ENCODE peak calls at places on chromosomes 16 and 17, in six cellular contexts. One of them, this sample, is unnamed.

GRCh38 chr16:85607331-85607765 is 5.8 kb upstream of the GSE1 start:
- DNase-seq in adrenal gland: no peak
- DNase-seq in HCT116: no peak
- DNase-seq in endodermal cell: peak; percentile 93
- DNase-seq in naive thymus-derived CD4-positive, alpha-beta T cell: no peak
- DNase-seq in Panc1: no peak
- DNase-seq in this sample: no peak

GRCh38 chr17:8830141-8830540 is 31.0 kb upstream of the MFSD6L start:
- DNase-seq in Panc1: no peak
- DNase-seq in adrenal gland: no peak
- DNase-seq in endodermal cell: peak; percentile 45
- DNase-seq in HCT116: no peak
- DNase-seq in naive thymus-derived CD4-positive, alpha-beta T cell: no peak
- DNase-seq in this sample: no peak

GRCh38 chr17:8954339-8954738 is 11.2 kb downstream of the PIK3R5 start:
- DNase-seq in endodermal cell: peak; percentile 88
- DNase-seq in HCT116: no peak
- DNase-seq in Panc1: no peak
- DNase-seq in adrenal gland: peak; percentile 57
- DNase-seq in naive thymus-derived CD4-positive, alpha-beta T cell: peak; percentile 57
- DNase-seq in this sample: peak; percentile 69

GRCh38 chr17:75350029-75350428 is 55.4 kb downstream of the GRB2 start:
- DNase-seq in adrenal gland: no peak
- DNase-seq in HCT116: no peak
- DNase-seq in naive thymus-derived CD4-positive, alpha-beta T cell: no peak
- DNase-seq in Panc1: no peak
- DNase-seq in endodermal cell: no peak
- DNase-seq in this sample: no peak

GRCh38 chr17:72192409-72193192 is 71.8 kb downstream of the SOX9 start:
- DNase-seq in endodermal cell: peak; percentile 44
- DNase-seq in Panc1: no peak
- DNase-seq in naive thymus-derived CD4-positive, alpha-beta T cell: no peak
- DNase-seq in HCT116: no peak
- DNase-seq in adrenal gland: peak; percentile 21
- DNase-seq in this sample: no peak

GRCh38 chr16:20866161-20866772 is 33.9 kb downstream of the DCUN1D3 start:
- DNase-seq in endodermal cell: peak; percentile 60
- DNase-seq in adrenal gland: peak; percentile 92
- DNase-seq in Panc1: no peak
- DNase-seq in HCT116: peak; percentile 78
- DNase-seq in naive thymus-derived CD4-positive, alpha-beta T cell: no peak
- DNase-seq in this sample: no peak

GRCh38 chr17:56678249-56679144 is 85.0 kb downstream of the NOG start:
- DNase-seq in adrenal gland: no peak
- DNase-seq in Panc1: no peak
- DNase-seq in endodermal cell: peak; percentile 76
- DNase-seq in HCT116: no peak
- DNase-seq in naive thymus-derived CD4-positive, alpha-beta T cell: no peak
- DNase-seq in this sample: no peak

GRCh38 chr16:17930280-17930679 is 406.3 kb downstream of the NPIPA8 start:
- DNase-seq in Panc1: no peak
- DNase-seq in adrenal gland: no peak
- DNase-seq in naive thymus-derived CD4-positive, alpha-beta T cell: no peak
- DNase-seq in endodermal cell: peak; percentile 48
- DNase-seq in HCT116: no peak
- DNase-seq in this sample: no peak

GRCh38 chr16:47578573-47578972 is 117.4 kb downstream of the PHKB start:
- DNase-seq in naive thymus-derived CD4-positive, alpha-beta T cell: no peak
- DNase-seq in HCT116: no peak
- DNase-seq in Panc1: no peak
- DNase-seq in endodermal cell: no peak
- DNase-seq in adrenal gland: no peak
- DNase-seq in this sample: no peak

GRCh38 chr16:55955845-55956244 is 80.7 kb upstream of the CES5A start:
- DNase-seq in naive thymus-derived CD4-positive, alpha-beta T cell: no peak
- DNase-seq in HCT116: no peak
- DNase-seq in adrenal gland: peak; percentile 52
- DNase-seq in Panc1: no peak
- DNase-seq in endodermal cell: no peak
- DNase-seq in this sample: no peak

GRCh38 chr16:9042943-9043680 is 48.3 kb upstream of the HAPSTR1 start:
- DNase-seq in endodermal cell: no peak
- DNase-seq in naive thymus-derived CD4-positive, alpha-beta T cell: no peak
- DNase-seq in HCT116: no peak
- DNase-seq in Panc1: no peak
- DNase-seq in adrenal gland: no peak
- DNase-seq in this sample: no peak

DNA sequence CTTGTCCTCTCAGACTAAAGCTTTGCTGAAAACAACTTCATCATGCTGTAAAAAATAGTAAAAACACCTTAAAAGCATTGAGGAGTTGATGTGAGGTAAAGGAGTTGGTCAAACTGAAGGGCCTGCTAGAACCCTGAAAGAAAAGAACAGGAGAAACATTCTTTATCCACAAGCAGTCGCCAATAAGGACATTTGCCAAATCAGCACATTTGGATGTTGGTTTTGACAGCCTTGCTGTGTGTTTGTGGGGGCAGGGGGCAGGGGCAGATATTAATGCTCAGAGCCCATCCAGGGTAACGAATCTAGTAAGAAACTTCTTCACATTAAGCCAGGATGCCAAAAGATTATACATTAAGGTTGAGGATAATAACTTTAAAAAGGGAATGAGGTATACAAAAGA is 399.9 kb upstream of the ZFHX3 start:
- DNase-seq in HCT116: no peak
- DNase-seq in adrenal gland: no peak
- DNase-seq in Panc1: no peak
- DNase-seq in endodermal cell: no peak
- DNase-seq in naive thymus-derived CD4-positive, alpha-beta T cell: no peak
- DNase-seq in this sample: no peak
- H3K9me3 ChIP-seq in HCT116: no peaks in the 10 kb centered on the region
- H3K9me3 ChIP-seq in adrenal gland: no peaks in the 10 kb centered on the region
- H3K9me3 ChIP-seq in Panc1: no peaks in the 10 kb centered on the region
- H3K9me3 ChIP-seq in endodermal cell: peaks cover 18% of the 10 kb centered on the region
- H3K9me3 ChIP-seq in naive thymus-derived CD4-positive, alpha-beta T cell: no peaks in the 10 kb centered on the region
- H3K9me3 ChIP-seq in this sample: no peaks in the 10 kb centered on the region

GRCh38 chr16:60142991-60143705 is 1409.0 kb upstream of the GOT2 start:
- DNase-seq in naive thymus-derived CD4-positive, alpha-beta T cell: no peak
- DNase-seq in endodermal cell: no peak
- DNase-seq in HCT116: no peak
- DNase-seq in adrenal gland: no peak
- DNase-seq in Panc1: no peak
- DNase-seq in this sample: no peak

DNA sequence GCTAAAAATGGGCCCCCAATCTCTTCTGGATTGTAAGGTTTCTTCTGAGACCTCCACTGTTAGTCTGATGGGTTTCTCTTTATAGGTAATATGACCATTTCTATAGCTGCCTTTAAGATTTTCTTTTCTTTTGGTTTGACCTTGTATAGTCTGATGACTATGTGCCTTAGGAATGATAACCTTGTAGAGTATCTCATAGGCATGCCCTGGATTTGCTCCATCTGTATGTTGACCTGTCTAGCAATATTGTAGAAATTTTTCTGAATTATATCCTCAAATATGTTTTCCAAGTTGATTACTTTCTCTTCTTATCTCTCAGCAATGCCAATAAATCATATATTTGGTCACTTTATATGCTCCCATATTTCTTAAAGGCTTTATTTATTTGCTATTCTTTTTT is 1403.8 kb upstream of the GOT2 start:
- DNase-seq in naive thymus-derived CD4-positive, alpha-beta T cell: no peak
- DNase-seq in endodermal cell: no peak
- DNase-seq in Panc1: no peak
- DNase-seq in adrenal gland: no peak
- DNase-seq in HCT116: no peak
- DNase-seq in this sample: no peak
- H3K9me3 ChIP-seq in naive thymus-derived CD4-positive, alpha-beta T cell: no peaks in the 10 kb centered on the region
- H3K9me3 ChIP-seq in endodermal cell: peaks cover 14% of the 10 kb centered on the region
- H3K9me3 ChIP-seq in Panc1: no peaks in the 10 kb centered on the region
- H3K9me3 ChIP-seq in adrenal gland: no peaks in the 10 kb centered on the region
- H3K9me3 ChIP-seq in HCT116: peaks cover 15% of the 10 kb centered on the region
- H3K9me3 ChIP-seq in this sample: peaks cover 5% of the 10 kb centered on the region

GRCh38 chr16:35142147-35142808 is 1682.9 kb downstream of the TP53TG3F start:
- DNase-seq in HCT116: no peak
- DNase-seq in adrenal gland: no peak
- DNase-seq in Panc1: no peak
- DNase-seq in naive thymus-derived CD4-positive, alpha-beta T cell: no peak
- DNase-seq in endodermal cell: no peak
- DNase-seq in this sample: no peak
- H3K9me3 ChIP-seq in HCT116: peaks cover 18% of the 10 kb centered on the region
- H3K9me3 ChIP-seq in adrenal gland: no peaks in the 10 kb centered on the region
- H3K9me3 ChIP-seq in Panc1: no peaks in the 10 kb centered on the region
- H3K9me3 ChIP-seq in naive thymus-derived CD4-positive, alpha-beta T cell: no peaks in the 10 kb centered on the region
- H3K9me3 ChIP-seq in endodermal cell: peaks cover 59% of the 10 kb centered on the region
- H3K9me3 ChIP-seq in this sample: no peaks in the 10 kb centered on the region

GRCh38 chr16:35325936-35326335 is 1866.5 kb downstream of the TP53TG3F start:
- DNase-seq in endodermal cell: no peak
- DNase-seq in adrenal gland: no peak
- DNase-seq in naive thymus-derived CD4-positive, alpha-beta T cell: no peak
- DNase-seq in Panc1: no peak
- DNase-seq in HCT116: no peak
- DNase-seq in this sample: no peak
- H3K9me3 ChIP-seq in endodermal cell: peaks cover 76% of the 10 kb centered on the region
- H3K9me3 ChIP-seq in adrenal gland: no peaks in the 10 kb centered on the region
- H3K9me3 ChIP-seq in naive thymus-derived CD4-positive, alpha-beta T cell: no peaks in the 10 kb centered on the region
- H3K9me3 ChIP-seq in Panc1: no peaks in the 10 kb centered on the region
- H3K9me3 ChIP-seq in HCT116: peaks cover 28% of the 10 kb centered on the region
- H3K9me3 ChIP-seq in this sample: no peaks in the 10 kb centered on the region

GRCh38 chr17:82949361-82949760 is 109.5 kb upstream of the ZNF750 start:
- DNase-seq in HCT116: no peak
- DNase-seq in naive thymus-derived CD4-positive, alpha-beta T cell: no peak
- DNase-seq in endodermal cell: no peak
- DNase-seq in Panc1: no peak
- DNase-seq in adrenal gland: no peak
- DNase-seq in this sample: no peak
- H3K9me3 ChIP-seq in HCT116: peaks cover 20% of the 10 kb centered on the region
- H3K9me3 ChIP-seq in naive thymus-derived CD4-positive, alpha-beta T cell: no peaks in the 10 kb centered on the region
- H3K9me3 ChIP-seq in endodermal cell: peaks cover 95% of the 10 kb centered on the region
- H3K9me3 ChIP-seq in Panc1: peaks cover 19% of the 10 kb centered on the region
- H3K9me3 ChIP-seq in adrenal gland: no peaks in the 10 kb centered on the region
- H3K9me3 ChIP-seq in this sample: peaks cover 6% of the 10 kb centered on the region

DNA sequence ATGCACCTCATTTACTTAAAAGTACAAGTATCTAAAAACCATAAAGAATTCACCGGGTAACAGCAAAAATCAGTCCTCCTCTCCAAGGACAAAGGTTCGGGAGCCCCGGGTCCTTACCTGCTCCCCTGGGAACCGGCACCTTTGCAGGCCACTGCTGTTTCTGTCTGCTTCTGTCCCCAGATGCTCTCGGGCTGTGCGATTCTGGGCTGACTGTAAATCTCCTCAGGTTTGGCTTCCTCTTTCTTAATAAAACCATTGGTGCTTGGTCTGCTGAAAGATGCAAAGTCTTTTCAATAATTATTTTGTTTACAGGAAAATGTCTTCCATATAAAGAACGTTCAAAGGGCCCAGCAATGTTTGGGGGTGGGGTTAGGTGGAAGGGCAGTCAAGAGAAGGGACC is 63.9 kb downstream of the MARCHF10 start:
- DNase-seq in adrenal gland: no peak
- DNase-seq in Panc1: no peak
- DNase-seq in HCT116: no peak
- DNase-seq in endodermal cell: no peak
- DNase-seq in naive thymus-derived CD4-positive, alpha-beta T cell: no peak
- DNase-seq in this sample: no peak
- H3K9me3 ChIP-seq in adrenal gland: no peaks in the 10 kb centered on the region
- H3K9me3 ChIP-seq in Panc1: no peaks in the 10 kb centered on the region
- H3K9me3 ChIP-seq in HCT116: no peaks in the 10 kb centered on the region
- H3K9me3 ChIP-seq in endodermal cell: no peaks in the 10 kb centered on the region
- H3K9me3 ChIP-seq in naive thymus-derived CD4-positive, alpha-beta T cell: no peaks in the 10 kb centered on the region
- H3K9me3 ChIP-seq in this sample: no peaks in the 10 kb centered on the region

GRCh38 chr16:35598696-35599332 is 2139.4 kb downstream of the TP53TG3F start:
- DNase-seq in Panc1: no peak
- DNase-seq in endodermal cell: no peak
- DNase-seq in naive thymus-derived CD4-positive, alpha-beta T cell: no peak
- DNase-seq in HCT116: peak; percentile 57
- DNase-seq in adrenal gland: no peak
- DNase-seq in this sample: no peak

GRCh38 chr16:35599429-35600165 is 2140.2 kb downstream of the TP53TG3F start:
- DNase-seq in endodermal cell: no peak
- DNase-seq in Panc1: no peak
- DNase-seq in HCT116: no peak
- DNase-seq in adrenal gland: no peak
- DNase-seq in naive thymus-derived CD4-positive, alpha-beta T cell: no peak
- DNase-seq in this sample: no peak

GRCh38 chr16:35605921-35606320 is 2146.5 kb downstream of the TP53TG3F start:
- DNase-seq in endodermal cell: no peak
- DNase-seq in HCT116: no peak
- DNase-seq in naive thymus-derived CD4-positive, alpha-beta T cell: no peak
- DNase-seq in Panc1: no peak
- DNase-seq in adrenal gland: no peak
- DNase-seq in this sample: no peak

GRCh38 chr16:35596467-35596866 is 2137.1 kb downstream of the TP53TG3F start:
- DNase-seq in Panc1: no peak
- DNase-seq in endodermal cell: no peak
- DNase-seq in adrenal gland: no peak
- DNase-seq in HCT116: no peak
- DNase-seq in naive thymus-derived CD4-positive, alpha-beta T cell: no peak
- DNase-seq in this sample: no peak

DNA sequence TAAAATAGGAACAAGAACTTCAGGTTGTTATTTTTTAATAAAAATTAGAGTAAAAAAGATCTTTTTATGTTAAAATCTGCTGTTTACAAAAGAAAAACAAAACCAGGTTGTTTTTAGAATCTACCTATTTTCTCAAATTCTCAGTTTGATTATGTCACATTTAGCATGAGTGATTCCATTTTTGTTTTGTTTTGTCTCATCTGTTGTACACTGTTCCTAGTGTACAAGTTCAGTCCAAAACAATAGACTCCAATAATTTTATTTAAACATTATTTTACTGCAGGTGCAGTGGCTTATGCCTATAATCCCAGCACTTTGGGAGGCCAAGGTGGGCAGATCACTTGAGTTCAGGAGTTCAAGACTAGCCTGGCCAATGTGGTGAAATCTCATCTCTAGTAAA is 2142.7 kb downstream of the TP53TG3F start:
- DNase-seq in adrenal gland: no peak
- DNase-seq in endodermal cell: no peak
- DNase-seq in HCT116: no peak
- DNase-seq in naive thymus-derived CD4-positive, alpha-beta T cell: no peak
- DNase-seq in Panc1: no peak
- DNase-seq in this sample: no peak
- H3K9me3 ChIP-seq in adrenal gland: no peaks in the 10 kb centered on the region
- H3K9me3 ChIP-seq in endodermal cell: peaks cover 74% of the 10 kb centered on the region
- H3K9me3 ChIP-seq in HCT116: no peaks in the 10 kb centered on the region
- H3K9me3 ChIP-seq in naive thymus-derived CD4-positive, alpha-beta T cell: no peaks in the 10 kb centered on the region
- H3K9me3 ChIP-seq in Panc1: no peaks in the 10 kb centered on the region
- H3K9me3 ChIP-seq in this sample: no peaks in the 10 kb centered on the region

DNA sequence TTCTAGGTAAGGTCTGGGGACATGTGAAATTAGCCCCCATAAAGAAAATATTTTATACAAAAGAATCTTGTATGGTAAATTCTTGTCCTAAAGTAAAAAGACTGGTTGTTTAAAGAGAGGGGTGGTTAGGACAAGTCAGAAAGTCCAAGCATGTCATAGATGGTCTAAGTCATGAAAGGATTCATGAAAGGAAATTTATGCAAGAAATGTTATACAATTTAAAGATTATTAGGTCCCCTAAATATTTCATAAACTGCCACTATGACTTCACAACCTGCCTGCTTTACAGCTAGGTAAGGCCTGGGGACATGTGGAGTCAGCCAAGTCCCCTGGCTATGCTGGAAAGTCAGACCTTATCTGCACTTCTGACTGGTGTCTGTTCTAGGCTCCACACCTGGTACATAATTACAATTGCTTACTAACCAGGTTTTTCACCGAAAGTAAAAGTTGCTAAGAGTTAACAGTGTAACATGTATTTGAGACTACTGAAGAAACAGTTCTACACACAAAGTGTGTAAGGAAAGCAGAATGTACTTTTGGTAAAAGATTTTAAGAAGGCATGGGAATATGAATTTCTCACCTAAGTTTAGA is 17.0 kb downstream of the N4BP1 start:
- DNase-seq in HCT116: no peak
- DNase-seq in Panc1: no peak
- DNase-seq in adrenal gland: no peak
- DNase-seq in naive thymus-derived CD4-positive, alpha-beta T cell: no peak
- DNase-seq in endodermal cell: no peak
- DNase-seq in this sample: no peak
- H3K9me3 ChIP-seq in HCT116: peaks cover 26% of the 10 kb centered on the region
- H3K9me3 ChIP-seq in Panc1: peaks cover 13% of the 10 kb centered on the region
- H3K9me3 ChIP-seq in adrenal gland: no peaks in the 10 kb centered on the region
- H3K9me3 ChIP-seq in naive thymus-derived CD4-positive, alpha-beta T cell: no peaks in the 10 kb centered on the region
- H3K9me3 ChIP-seq in endodermal cell: peaks cover 98% of the 10 kb centered on the region
- H3K9me3 ChIP-seq in this sample: no peaks in the 10 kb centered on the region